ENCODE peak calls at places on chromosomes 6 and 20, in five cellular contexts. One of them, this sample, is unnamed.

GRCh38 chr20:6838181-6838826 is 70.8 kb downstream of the BMP2 start:
- DNase-seq in foreskin fibroblast: no peak
- DNase-seq in neural crest cell: no peak
- DNase-seq in Calu3: no peak
- DNase-seq in brain pericyte: no peak
- DNase-seq in this sample: no peak

GRCh38 chr6:111951439-111952140 is 78.3 kb upstream of the FYN start:
- DNase-seq in brain pericyte: no peak
- DNase-seq in Calu3: no peak
- DNase-seq in foreskin fibroblast: no peak
- DNase-seq in neural crest cell: no peak
- DNase-seq in this sample: no peak

GRCh38 chr20:34713194-34713943 is 9.2 kb downstream of the TP53INP2 start:
- DNase-seq in foreskin fibroblast: peak
- DNase-seq in neural crest cell: no peak
- DNase-seq in brain pericyte: peak
- DNase-seq in Calu3: peak
- DNase-seq in this sample: peak

GRCh38 chr6:106511274-106512047 is 117.8 kb downstream of the RTN4IP1 start:
- DNase-seq in Calu3: peak
- DNase-seq in neural crest cell: no peak
- DNase-seq in foreskin fibroblast: peak
- DNase-seq in brain pericyte: no peak
- DNase-seq in this sample: no peak

GRCh38 chr6:1552296-1552761 is 57.4 kb upstream of the FOXC1 start:
- DNase-seq in Calu3: peak
- DNase-seq in brain pericyte: no peak
- DNase-seq in foreskin fibroblast: peak
- DNase-seq in neural crest cell: no peak
- DNase-seq in this sample: peak

GRCh38 chr6:92126983-92127382 is 1292.4 kb downstream of the EPHA7 start:
- DNase-seq in Calu3: no peak
- DNase-seq in foreskin fibroblast: no peak
- DNase-seq in neural crest cell: no peak
- DNase-seq in brain pericyte: no peak
- DNase-seq in this sample: no peak

GRCh38 chr6:73515204-73516101 is 5.4 kb downstream of the EEF1A1 start:
- DNase-seq in brain pericyte: peak
- DNase-seq in neural crest cell: no peak
- DNase-seq in foreskin fibroblast: peak
- DNase-seq in Calu3: peak
- DNase-seq in this sample: peak

GRCh38 chr6:143754204-143754603 is 76.4 kb downstream of the PHACTR2 start:
- DNase-seq in Calu3: no peak
- DNase-seq in foreskin fibroblast: no peak
- DNase-seq in brain pericyte: no peak
- DNase-seq in neural crest cell: no peak
- DNase-seq in this sample: no peak

GRCh38 chr20:61957961-61958715 is 107.5 kb downstream of the TAF4 start:
- DNase-seq in Calu3: no peak
- DNase-seq in brain pericyte: no peak
- DNase-seq in foreskin fibroblast: no peak
- DNase-seq in neural crest cell: no peak
- DNase-seq in this sample: no peak

GRCh38 chr6:135274561-135275293 is 93.6 kb downstream of the MYB start:
- DNase-seq in Calu3: no peak
- DNase-seq in neural crest cell: no peak
- DNase-seq in brain pericyte: no peak
- DNase-seq in foreskin fibroblast: no peak
- DNase-seq in this sample: peak

GRCh38 chr6:110856296-110856695 is 18.3 kb upstream of the AMD1 start:
- DNase-seq in Calu3: no peak
- DNase-seq in brain pericyte: no peak
- DNase-seq in foreskin fibroblast: no peak
- DNase-seq in neural crest cell: no peak
- DNase-seq in this sample: no peak

GRCh38 chr6:34138924-34139323 is 7.0 kb downstream of the GRM4 start:
- DNase-seq in neural crest cell: no peak
- DNase-seq in brain pericyte: no peak
- DNase-seq in Calu3: no peak
- DNase-seq in foreskin fibroblast: no peak
- DNase-seq in this sample: no peak

GRCh38 chr6:25875563-25875905 is 1.5 kb upstream of the SLC17A3 start:
- DNase-seq in brain pericyte: no peak
- DNase-seq in foreskin fibroblast: no peak
- DNase-seq in Calu3: no peak
- DNase-seq in neural crest cell: no peak
- DNase-seq in this sample: no peak

GRCh38 chr6:494394-494793 is 102.8 kb downstream of the IRF4 start:
- DNase-seq in Calu3: no peak
- DNase-seq in neural crest cell: no peak
- DNase-seq in brain pericyte: no peak
- DNase-seq in foreskin fibroblast: no peak
- DNase-seq in this sample: no peak

GRCh38 chr6:73694711-73695411 is 1.1 kb upstream of the CD109 start:
- DNase-seq in foreskin fibroblast: peak
- DNase-seq in Calu3: no peak
- DNase-seq in neural crest cell: no peak
- DNase-seq in brain pericyte: no peak
- DNase-seq in this sample: peak

GRCh38 chr6:82166493-82166892 is 81.1 kb downstream of the IBTK start:
- DNase-seq in foreskin fibroblast: no peak
- DNase-seq in brain pericyte: no peak
- DNase-seq in Calu3: no peak
- DNase-seq in neural crest cell: no peak
- DNase-seq in this sample: no peak

GRCh38 chr6:106858653-106859092 is 115.9 kb downstream of the CD24 start:
- DNase-seq in neural crest cell: no peak
- DNase-seq in brain pericyte: no peak
- DNase-seq in Calu3: peak
- DNase-seq in foreskin fibroblast: peak
- DNase-seq in this sample: peak

GRCh38 chr20:56859751-56860366 is 230.8 kb downstream of the TFAP2C start:
- DNase-seq in brain pericyte: no peak
- DNase-seq in foreskin fibroblast: no peak
- DNase-seq in neural crest cell: no peak
- DNase-seq in Calu3: no peak
- DNase-seq in this sample: no peak

GRCh38 chr6:27141472-27142015 is 106.0 kb upstream of the PRSS16 start:
- DNase-seq in foreskin fibroblast: no peak
- DNase-seq in Calu3: no peak
- DNase-seq in brain pericyte: no peak
- DNase-seq in neural crest cell: no peak
- DNase-seq in this sample: no peak

GRCh38 chr6:100845676-100846075 is 35.5 kb downstream of the ASCC3 start:
- DNase-seq in foreskin fibroblast: no peak
- DNase-seq in neural crest cell: no peak
- DNase-seq in Calu3: no peak
- DNase-seq in brain pericyte: no peak
- DNase-seq in this sample: no peak

GRCh38 chr6:141482773-141483172 is 650.0 kb upstream of the GJE1 start:
- DNase-seq in foreskin fibroblast: no peak
- DNase-seq in Calu3: no peak
- DNase-seq in brain pericyte: no peak
- DNase-seq in neural crest cell: no peak
- DNase-seq in this sample: peak

GRCh38 chr20:57250607-57251343 is 15.7 kb downstream of the BMP7 start:
- DNase-seq in brain pericyte: no peak
- DNase-seq in neural crest cell: no peak
- DNase-seq in Calu3: no peak
- DNase-seq in foreskin fibroblast: no peak
- DNase-seq in this sample: no peak

GRCh38 chr6:154341326-154341725 is 15.3 kb downstream of the IPCEF1 start:
- DNase-seq in brain pericyte: no peak
- DNase-seq in foreskin fibroblast: no peak
- DNase-seq in Calu3: no peak
- DNase-seq in neural crest cell: no peak
- DNase-seq in this sample: no peak

GRCh38 chr20:39019805-39020325 is 57.7 kb downstream of the DHX35 start:
- DNase-seq in brain pericyte: no peak
- DNase-seq in Calu3: no peak
- DNase-seq in neural crest cell: no peak
- DNase-seq in foreskin fibroblast: no peak
- DNase-seq in this sample: no peak

GRCh38 chr6:159691963-159692287 is 1.1 kb downstream of the SOD2 start:
- DNase-seq in foreskin fibroblast: no peak
- DNase-seq in Calu3: no peak
- DNase-seq in neural crest cell: no peak
- DNase-seq in brain pericyte: no peak
- DNase-seq in this sample: no peak

GRCh38 chr6:118939683-118940082 is 4.7 kb upstream of the MCM9 start:
- DNase-seq in neural crest cell: no peak
- DNase-seq in brain pericyte: no peak
- DNase-seq in foreskin fibroblast: no peak
- DNase-seq in Calu3: no peak
- DNase-seq in this sample: no peak

GRCh38 chr6:94372229-94372628 is 952.9 kb upstream of the EPHA7 start:
- DNase-seq in Calu3: no peak
- DNase-seq in foreskin fibroblast: no peak
- DNase-seq in brain pericyte: no peak
- DNase-seq in neural crest cell: no peak
- DNase-seq in this sample: no peak

GRCh38 chr6:112581015-112581414 is 233.9 kb downstream of the RFPL4B start:
- DNase-seq in Calu3: no peak
- DNase-seq in brain pericyte: no peak
- DNase-seq in neural crest cell: no peak
- DNase-seq in foreskin fibroblast: no peak
- DNase-seq in this sample: no peak

GRCh38 chr6:11491998-11492397 is 45.6 kb upstream of the TMEM170B start:
- DNase-seq in brain pericyte: no peak
- DNase-seq in neural crest cell: no peak
- DNase-seq in foreskin fibroblast: no peak
- DNase-seq in Calu3: no peak
- DNase-seq in this sample: no peak